ENCODE peak calls at places on chromosome 2, in eight cellular contexts. A, T, C, Q, O, H, X and J are unnamed samples.

GRCh38 chr2:197311521-197312033 is 997 bp upstream of the ANKRD44 start:
- DNase-seq in H (no peak), X (no peak), A (no peak), C (peak; percentile 50), O (peak; percentile 27), Q (no peak), T (no peak), J (peak; percentile 56)

GRCh38 chr2:174074831-174075230 is 109.7 kb upstream of the SP3 start:
- DNase-seq in O (no peak), H (no peak), C (no peak), T (no peak), X (no peak), A (no peak), Q (no peak), J (no peak)

GRCh38 chr2:174681983-174682577 is 82.2 kb downstream of the CHRNA1 start:
- DNase-seq in Q (no peak), T (no peak), H (peak; percentile 35), O (peak; percentile 22), X (peak; percentile 62), C (no peak), A (peak; percentile 25), J (no peak)

GRCh38 chr2:201880620-201881381 is 74.5 kb downstream of the CDK15 start:
- DNase-seq in T (peak; percentile 55), H (peak; percentile 64), X (no peak), C (no peak), Q (peak; percentile 62), A (no peak), O (no peak), J (no peak)

GRCh38 chr2:110644357-110644756 is 33.5 kb downstream of the BUB1 start:
- DNase-seq in T (no peak), H (no peak), A (no peak), X (no peak), C (no peak), O (no peak), Q (no peak), J (no peak)

GRCh38 chr2:209496586-209496982 is 72.7 kb downstream of the MAP2 start:
- DNase-seq in C (peak; percentile 29), O (peak; percentile 34), H (peak; percentile 93), X (no peak), A (no peak), Q (no peak), T (no peak), J (no peak)

GRCh38 chr2:55838653-55839052 is 84.9 kb downstream of the EFEMP1 start:
- DNase-seq in H (no peak), T (no peak), Q (no peak), X (no peak), O (peak; percentile 73), C (peak; percentile 89), A (peak; percentile 44), J (no peak)

GRCh38 chr2:65436825-65437221 is 4.4 kb upstream of the SPRED2 start:
- DNase-seq in X (no peak), A (no peak), Q (no peak), C (no peak), T (no peak), H (no peak), O (no peak), J (no peak)

GRCh38 chr2:237474931-237475703 is 11.9 kb upstream of the MLPH start:
- DNase-seq in H (peak; percentile 71), T (no peak), Q (no peak), A (peak; percentile 85), O (peak; percentile 58), C (no peak), X (peak; percentile 78), J (peak; percentile 46)

GRCh38 chr2:216210711-216211131 is 101.6 kb downstream of the XRCC5 start:
- DNase-seq in X (no peak), T (no peak), Q (no peak), A (no peak), O (no peak), H (peak; percentile 19), C (no peak), J (no peak)

GRCh38 chr2:46512185-46512584 is 32.8 kb downstream of the TMEM247 start:
- DNase-seq in C (no peak), T (no peak), A (no peak), X (no peak), H (no peak), Q (no peak), O (no peak), J (no peak)

GRCh38 chr2:110804915-110805314 is 72.5 kb downstream of the ACOXL start:
- DNase-seq in C (no peak), X (peak; percentile 59), H (no peak), Q (no peak), O (no peak), A (no peak), T (no peak), J (no peak)

GRCh38 chr2:1940660-1941059 is 196.3 kb upstream of the PXDN start:
- DNase-seq in T (no peak), X (no peak), C (no peak), O (no peak), H (no peak), A (no peak), Q (no peak), J (no peak)

GRCh38 chr2:239380831-239381708 is 19.8 kb downstream of the HDAC4 start:
- DNase-seq in A (no peak), T (no peak), X (peak; percentile 77), Q (no peak), O (no peak), H (no peak), C (no peak), J (no peak)

GRCh38 chr2:177717831-177718618 is 325.5 kb downstream of the AGPS start:
- DNase-seq in Q (no peak), X (no peak), A (no peak), C (peak; percentile 34), T (no peak), H (no peak), O (no peak), J (no peak)

GRCh38 chr2:143161982-143162837 is 33.0 kb downstream of the ARHGAP15 start:
- DNase-seq in T (no peak), H (peak; percentile 47), O (peak; percentile 61), A (peak; percentile 58), X (peak; percentile 75), Q (no peak), C (peak; percentile 47), J (no peak)

GRCh38 chr2:27378096-27378808 is 2.3 kb downstream of the ZNF513 start:
- DNase-seq in T (no peak), O (peak; percentile 29), Q (no peak), A (peak; percentile 52), C (no peak), H (no peak), X (no peak), J (no peak)
- H3K4me3 ChIP-seq in T (no peak overlapping the region), O (no peak overlapping the region), Q (no peak overlapping the region), A (no peak overlapping the region), C (no peak overlapping the region), H (no peak overlapping the region), X (no peak overlapping the region), J (no peak overlapping the region)

GRCh38 chr2:96867756-96868554 is 1.9 kb downstream of the SEMA4C start:
- DNase-seq in O (no peak), A (no peak), C (no peak), Q (no peak), X (no peak), H (peak; percentile 27), T (no peak), J (no peak)

GRCh38 chr2:96866586-96866985 is 3.3 kb downstream of the SEMA4C start:
- DNase-seq in A (no peak), Q (no peak), C (no peak), X (no peak), H (no peak), O (no peak), T (no peak), J (no peak)

GRCh38 chr2:96866149-96866548 is 3.7 kb downstream of the SEMA4C start:
- DNase-seq in Q (no peak), X (no peak), H (no peak), A (no peak), C (no peak), O (no peak), T (no peak), J (no peak)

GRCh38 chr2:96865654-96866053 is 4.2 kb downstream of the SEMA4C start:
- DNase-seq in O (no peak), Q (no peak), A (no peak), H (no peak), C (no peak), T (no peak), X (no peak), J (no peak)

GRCh38 chr2:96866986-96867755 is 2.7 kb downstream of the SEMA4C start:
- DNase-seq in T (no peak), A (no peak), X (no peak), H (no peak), C (no peak), Q (no peak), O (no peak), J (no peak)
- H3K4me3 ChIP-seq in T (peak overlapping the region; percentile 99), A (peak overlapping the region; percentile 100), X (peak overlapping the region; percentile 63), H (peak overlapping the region; percentile 84), C (no peak overlapping the region), Q (peak overlapping the region; percentile 95), O (peak overlapping the region; percentile 76), J (no peak overlapping the region)

GRCh38 chr2:150046211-150046610 is 441.3 kb downstream of the RND3 start:
- DNase-seq in X (no peak), C (peak; percentile 63), O (peak; percentile 70), Q (no peak), H (peak; percentile 57), A (no peak), T (no peak), J (no peak)
- H3K4me3 ChIP-seq in X (no peak overlapping the region), C (no peak overlapping the region), O (no peak overlapping the region), Q (no peak overlapping the region), H (no peak overlapping the region), A (no peak overlapping the region), T (peak overlapping the region; percentile 26), J (no peak overlapping the region)

GRCh38 chr2:113112438-113112837 is 15.0 kb upstream of the IL1RN start:
- DNase-seq in A (no peak), Q (no peak), X (no peak), H (no peak), T (no peak), C (no peak), O (no peak), J (no peak)

GRCh38 chr2:113114224-113114945 is 13.0 kb upstream of the IL1RN start:
- DNase-seq in X (no peak), C (peak; percentile 97), A (no peak), T (no peak), Q (no peak), O (peak; percentile 92), H (no peak), J (no peak)

GRCh38 chr2:113113794-113114193 is 13.6 kb upstream of the IL1RN start:
- DNase-seq in H (no peak), A (no peak), O (peak; percentile 60), X (no peak), T (no peak), Q (no peak), C (peak; percentile 87), J (no peak)

GRCh38 chr2:113111121-113111520 is 16.3 kb upstream of the IL1RN start:
- DNase-seq in T (no peak), X (no peak), H (no peak), A (no peak), C (no peak), Q (no peak), O (no peak), J (no peak)

DNA sequence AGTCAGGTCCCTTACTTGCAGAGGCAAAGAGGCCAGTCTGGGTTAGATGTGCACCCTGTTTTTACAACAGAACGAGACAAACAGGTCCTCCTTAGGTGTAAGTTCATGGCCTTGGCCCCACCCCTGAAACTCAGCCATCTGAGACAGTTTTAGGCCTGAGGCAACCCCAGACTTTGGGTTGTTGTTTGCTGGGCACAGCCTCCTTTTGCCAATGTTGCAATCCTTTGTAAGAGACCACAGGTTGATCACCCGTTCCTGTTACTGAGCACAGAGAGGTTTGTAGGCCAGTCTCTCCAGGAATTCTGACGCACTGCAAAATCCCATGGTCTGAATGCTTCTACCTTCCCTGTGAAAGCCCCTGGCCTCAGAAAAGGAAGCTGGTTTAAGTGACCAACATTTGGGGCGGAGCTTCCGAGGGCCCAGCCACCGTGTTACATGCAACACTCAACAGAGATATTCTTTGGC is 15.5 kb upstream of the IL1RN start:
- DNase-seq in X (no peak), Q (no peak), C (peak; percentile 86), A (no peak), O (peak; percentile 83), T (no peak), H (no peak), J (no peak)
- H3K4me3 ChIP-seq in X (no peak overlapping the region), Q (no peak overlapping the region), C (no peak overlapping the region), A (no peak overlapping the region), O (no peak overlapping the region), T (no peak overlapping the region), H (no peak overlapping the region), J (no peak overlapping the region)